ENCODE peak calls at places on chromosomes 5 and 9, in four cellular contexts. D, U, O and C are unnamed samples.

GRCh38 chr5:176614805-176615478 is 5.0 kb upstream of the GPRIN1 start:
- DNase-seq in D (peak), U (no peak), O (no peak), C (no peak)

GRCh38 chr5:72015103-72015548 is 92.1 kb upstream of the MAP1B start:
- DNase-seq in D (peak), U (no peak), O (no peak), C (no peak)

GRCh38 chr9:113719919-113720318 is 156.2 kb upstream of the ZNF618 start:
- DNase-seq in D (no peak), U (peak), O (no peak), C (no peak)

GRCh38 chr5:159503236-159503635 is 172.9 kb upstream of the IL12B start:
- DNase-seq in D (no peak), U (no peak), O (peak), C (no peak)

GRCh38 chr5:180289966-180290365 is 1.9 kb downstream of the MAPK9 start:
- DNase-seq in D (no peak), U (no peak), O (no peak), C (no peak)

GRCh38 chr9:86175223-86175622 is 75.9 kb upstream of the GOLM1 start:
- DNase-seq in D (no peak), U (no peak), O (no peak), C (no peak)

GRCh38 chr5:157918811-157919742 is 60.1 kb upstream of the CLINT1 start:
- DNase-seq in D (no peak), U (no peak), O (peak), C (peak)

GRCh38 chr5:103487822-103488493 is 74.6 kb downstream of the NUDT12 start:
- DNase-seq in D (no peak), U (no peak), O (no peak), C (no peak)

GRCh38 chr9:126464694-126465441 is 138.2 kb downstream of the MVB12B start:
- DNase-seq in D (no peak), U (no peak), O (no peak), C (no peak)

GRCh38 chr9:127035948-127036347 is 86.5 kb downstream of the ANGPTL2 start:
- DNase-seq in D (no peak), U (no peak), O (no peak), C (no peak)

GRCh38 chr5:149367972-149368645 is 10.3 kb downstream of the PCYOX1L start:
- DNase-seq in D (no peak), U (no peak), O (no peak), C (peak)

GRCh38 chr9:91188719-91189590 is 172.8 kb downstream of the AUH start:
- DNase-seq in D (no peak), U (peak), O (no peak), C (no peak)

GRCh38 chr9:87646546-87646945 is 79.4 kb upstream of the CTSL start:
- DNase-seq in D (no peak), U (no peak), O (no peak), C (no peak)

GRCh38 chr5:42930934-42931333 is 109.2 kb downstream of the ANXA2R start:
- DNase-seq in D (peak), U (no peak), O (no peak), C (no peak)

GRCh38 chr9:134215709-134216448 is 51.5 kb upstream of the RNU6ATAC start:
- DNase-seq in D (peak), U (no peak), O (no peak), C (peak)

GRCh38 chr5:81208904-81209303 is 24.2 kb upstream of the CKMT2 start:
- DNase-seq in D (peak), U (no peak), O (no peak), C (no peak)

GRCh38 chr9:97983524-97984187 is 515 bp downstream of the ANP32B start:
- DNase-seq in D (peak), U (peak), O (peak), C (peak)

GRCh38 chr5:109516385-109516784 is 106.6 kb upstream of the PJA2 start:
- DNase-seq in D (peak), U (no peak), O (no peak), C (no peak)

GRCh38 chr5:32355694-32356093 is 43.0 kb upstream of the MTMR12 start:
- DNase-seq in D (no peak), U (no peak), O (no peak), C (no peak)

GRCh38 chr5:6448622-6449464 is at the start of gene UBE2QL1:
- DNase-seq in D (no peak), U (peak), O (peak), C (no peak)
- H3K18ac ChIP-seq in D (no peak), U (peak), O (no peak), C (no peak)

GRCh38 chr5:17991775-17992174 is 357.5 kb downstream of the TAF11L14 start:
- DNase-seq in D (no peak), U (no peak), O (no peak), C (no peak)
- H3K18ac ChIP-seq in D (no peak), U (no peak), O (no peak), C (no peak)

GRCh38 chr9:132551556-132551955 is 30.9 kb upstream of the BARHL1 start:
- DNase-seq in D (no peak), U (no peak), O (no peak), C (peak)
- H3K18ac ChIP-seq in D (no peak), U (no peak), O (no peak), C (no peak)

GRCh38 chr5:132387649-132388117 is 18.2 kb downstream of the SLC22A5 start:
- DNase-seq in D (peak), U (no peak), O (peak), C (peak)
- H3K18ac ChIP-seq in D (peak), U (no peak), O (no peak), C (no peak)

GRCh38 chr9:131791532-131792254 is 51.8 kb upstream of the RAPGEF1 start:
- DNase-seq in D (no peak), U (no peak), O (no peak), C (no peak)
- H3K18ac ChIP-seq in D (no peak), U (no peak), O (no peak), C (no peak)

DNA sequence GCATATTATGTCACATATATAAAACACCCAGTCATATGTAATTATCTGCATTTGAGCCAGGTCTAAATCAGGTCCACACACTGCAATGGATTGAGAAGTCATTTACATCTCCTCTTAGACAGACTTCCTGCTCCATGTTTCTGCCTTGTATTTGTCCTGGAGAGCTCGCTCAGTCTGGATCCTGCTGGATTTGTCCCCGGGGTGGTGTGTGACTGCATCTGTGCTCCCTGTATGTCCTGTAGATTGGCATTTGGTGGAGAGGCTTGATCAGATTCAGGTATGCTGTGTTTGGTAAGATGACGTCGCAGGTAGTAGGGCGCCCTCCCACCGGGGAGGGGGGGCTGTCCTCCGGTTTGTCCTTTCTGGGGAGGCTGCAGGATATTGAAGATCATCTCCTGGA is 33.6 kb upstream of the IER5L start:
- DNase-seq in D (no peak), U (no peak), O (peak), C (no peak)
- H3K18ac ChIP-seq in D (no peak), U (no peak), O (no peak), C (no peak)

GRCh38 chr5:138699482-138699881 is 53.7 kb upstream of the CTNNA1 start:
- DNase-seq in D (no peak), U (no peak), O (no peak), C (no peak)
- H3K18ac ChIP-seq in D (no peak), U (no peak), O (no peak), C (no peak)